ENCODE peak calls at places on chromosomes 3 and 15, in nine cellular contexts. E, O, Z, K, U, F, C, Q and A are unnamed samples.

GRCh38 chr3:71035314-71035713 is 548.2 kb downstream of the FOXP1 start:
- DNase-seq in E (no peak), O (no peak), Z (no peak), K (no peak), U (no peak), F (no peak), C (no peak), Q (no peak), A (no peak)

GRCh38 chr3:110568246-110568645 is 503.4 kb upstream of the NECTIN3 start:
- DNase-seq in E (no peak), O (no peak), Z (no peak), K (peak; percentile 23), U (no peak), F (no peak), C (no peak), Q (no peak), A (peak; percentile 66)

GRCh38 chr3:100637197-100637631 is 27.8 kb downstream of the ADGRG7 start:
- DNase-seq in E (no peak), O (no peak), Z (no peak), K (peak; percentile 62), U (no peak), F (no peak), C (no peak), Q (no peak), A (no peak)

GRCh38 chr3:132135628-132136333 is 101.0 kb upstream of the CPNE4 start:
- DNase-seq in E (no peak), O (no peak), Z (no peak), K (peak; percentile 90), U (no peak), F (no peak), C (no peak), Q (no peak), A (peak; percentile 82)

GRCh38 chr3:146747928-146748327 is 142.8 kb upstream of the PLSCR5 start:
- DNase-seq in E (no peak), O (no peak), Z (no peak), K (peak; percentile 10), U (no peak), F (no peak), C (no peak), Q (no peak), A (no peak)

GRCh38 chr15:99170476-99171065 is 65.7 kb downstream of the SYNM start:
- DNase-seq in E (no peak), O (no peak), Z (no peak), K (no peak), U (no peak), F (no peak), C (no peak), Q (no peak), A (no peak)

GRCh38 chr3:25153561-25153960 is 274.5 kb upstream of the RARB start:
- DNase-seq in E (no peak), O (no peak), Z (no peak), K (no peak), U (no peak), F (no peak), C (no peak), Q (no peak), A (peak; percentile 6)

GRCh38 chr3:17195856-17196604 is 311.3 kb downstream of the PLCL2 start:
- DNase-seq in E (no peak), O (no peak), Z (no peak), K (no peak), U (no peak), F (no peak), C (peak; percentile 13), Q (no peak), A (no peak)

GRCh38 chr3:48069339-48069738 is 53.1 kb upstream of the MAP4 start:
- DNase-seq in E (no peak), O (no peak), Z (no peak), K (no peak), U (no peak), F (no peak), C (no peak), Q (no peak), A (no peak)

GRCh38 chr15:29400701-29401100 is 131.1 kb upstream of the NSMCE3 start:
- DNase-seq in E (no peak), O (no peak), Z (no peak), K (no peak), U (no peak), F (no peak), C (no peak), Q (no peak), A (no peak)

GRCh38 chr3:142941373-142942123 is 21.9 kb downstream of the PAQR9 start:
- DNase-seq in E (no peak), O (no peak), Z (no peak), K (no peak), U (no peak), F (no peak), C (no peak), Q (no peak), A (no peak)

GRCh38 chr3:112074006-112074405 is 12.2 kb upstream of the C3orf52 start:
- DNase-seq in E (no peak), O (no peak), Z (no peak), K (no peak), U (no peak), F (no peak), C (no peak), Q (no peak), A (no peak)

GRCh38 chr3:106332884-106333283 is 464.1 kb upstream of the CBLB start:
- DNase-seq in E (no peak), O (no peak), Z (no peak), K (peak; percentile 21), U (no peak), F (no peak), C (no peak), Q (no peak), A (no peak)

GRCh38 chr15:51367322-51367976 is 26.0 kb downstream of the GLDN start:
- DNase-seq in E (no peak), O (no peak), Z (no peak), K (peak; percentile 74), U (no peak), F (no peak), C (no peak), Q (no peak), A (peak; percentile 78)

GRCh38 chr3:184352149-184352785 is 9.1 kb downstream of the CLCN2 start:
- DNase-seq in E (no peak), O (no peak), Z (no peak), K (no peak), U (no peak), F (no peak), C (no peak), Q (no peak), A (no peak)

GRCh38 chr15:32715276-32715675 is 2.5 kb upstream of the GREM1 start:
- DNase-seq in E (no peak), O (no peak), Z (no peak), K (no peak), U (no peak), F (no peak), C (no peak), Q (no peak), A (peak; percentile 23)

GRCh38 chr15:32718082-32718821 is 448 bp downstream of the GREM1 start:
- DNase-seq in E (no peak), O (no peak), Z (no peak), K (peak; percentile 57), U (no peak), F (no peak), C (no peak), Q (no peak), A (peak; percentile 46)

GRCh38 chr15:32716960-32717289 is 879 bp upstream of the GREM1 start:
- DNase-seq in E (no peak), O (no peak), Z (no peak), K (no peak), U (no peak), F (no peak), C (no peak), Q (no peak), A (no peak)

GRCh38 chr15:32717290-32718081 is at the start of gene GREM1:
- DNase-seq in E (no peak), O (no peak), Z (no peak), K (no peak), U (no peak), F (no peak), C (peak; percentile 57), Q (no peak), A (peak; percentile 45)

GRCh38 chr15:32716216-32716959 is 1.4 kb upstream of the GREM1 start:
- DNase-seq in E (no peak), O (no peak), Z (no peak), K (no peak), U (no peak), F (no peak), C (no peak), Q (no peak), A (no peak)
- H3K27ac ChIP-seq in E (no peak overlapping the region), O (no peak overlapping the region), Z (no peak overlapping the region), K (no peak overlapping the region), U (no peak overlapping the region), F (no peak overlapping the region), C (no peak overlapping the region), Q (no peak overlapping the region), A (no peak overlapping the region)

GRCh38 chr3:65597225-65597951 is 441.3 kb downstream of the MAGI1 start:
- DNase-seq in E (no peak), O (no peak), Z (no peak), K (no peak), U (peak; percentile 23), F (no peak), C (peak; percentile 82), Q (no peak), A (peak; percentile 39)
- H3K27ac ChIP-seq in E (no peak overlapping the region), O (no peak overlapping the region), Z (no peak overlapping the region), K (no peak overlapping the region), U (no peak overlapping the region), F (peak overlapping the region; percentile 87), C (peak overlapping the region; percentile 87), Q (no peak overlapping the region), A (no peak overlapping the region)

DNA sequence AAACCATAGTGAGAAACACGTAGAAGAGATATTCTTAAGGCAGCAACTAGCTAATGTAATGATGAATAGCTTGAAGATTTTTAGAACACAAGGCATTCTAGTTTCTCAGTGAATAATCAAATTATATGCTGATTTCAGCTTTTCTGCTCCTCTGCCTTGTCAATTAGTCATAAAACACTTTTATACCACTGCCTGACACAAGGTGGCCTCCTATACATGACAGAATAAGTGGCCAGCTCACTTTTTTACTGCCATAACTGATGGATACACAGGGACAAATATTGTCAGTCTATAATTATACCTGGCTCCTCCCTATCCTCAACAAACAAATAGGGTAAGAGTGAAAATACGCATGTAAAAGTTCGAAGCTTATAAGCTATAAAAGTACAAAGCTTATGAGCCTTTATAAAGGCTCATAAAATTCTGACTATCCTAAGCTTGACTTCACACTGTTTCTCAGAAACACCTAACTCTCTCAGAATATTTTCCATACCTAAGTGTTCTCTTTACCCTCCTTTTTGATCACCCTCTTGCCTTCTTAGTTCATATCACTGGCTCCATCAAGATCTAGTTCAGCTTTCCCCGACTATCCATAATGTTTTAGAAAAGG is 81.6 kb downstream of the HERC1 start:
- DNase-seq in E (no peak), O (peak; percentile 37), Z (peak; percentile 25), K (peak; percentile 76), U (no peak), F (peak; percentile 87), C (peak; percentile 11), Q (no peak), A (peak; percentile 29)
- H3K27ac ChIP-seq in E (no peak overlapping the region), O (no peak overlapping the region), Z (no peak overlapping the region), K (no peak overlapping the region), U (no peak overlapping the region), F (no peak overlapping the region), C (no peak overlapping the region), Q (no peak overlapping the region), A (no peak overlapping the region)

DNA sequence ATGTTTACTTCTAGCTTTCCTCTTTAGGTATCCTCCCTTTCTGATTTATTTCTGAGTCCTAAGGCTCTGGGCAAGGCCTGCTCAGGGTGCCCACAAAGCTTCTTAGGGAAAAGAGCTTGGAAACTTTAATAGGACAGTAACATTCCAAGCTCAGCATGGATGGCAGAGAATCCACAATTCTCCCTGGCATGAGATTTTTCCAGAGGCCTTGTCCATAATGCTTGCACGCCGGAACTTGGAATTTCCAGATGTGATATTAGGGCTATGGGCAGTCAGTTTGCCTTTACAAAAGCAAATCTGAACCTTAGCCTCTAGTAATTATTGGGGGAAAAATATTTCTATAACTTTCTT is 139.0 kb upstream of the RBMS3 start:
- DNase-seq in E (no peak), O (no peak), Z (no peak), K (no peak), U (no peak), F (no peak), C (no peak), Q (no peak), A (no peak)
- H3K27ac ChIP-seq in E (no peak overlapping the region), O (no peak overlapping the region), Z (no peak overlapping the region), K (no peak overlapping the region), U (peak overlapping the region; percentile 30), F (peak overlapping the region; percentile 82), C (no peak overlapping the region), Q (peak overlapping the region; percentile 45), A (no peak overlapping the region)